ENCODE peak calls at places on chromosome 3, in eight cellular contexts. H is fibroblast of pulmonary artery; Y is CD8-positive, alpha-beta T cell; O is body of pancreas; W is dorsolateral prefrontal cortex; J is HCT116; Z is IMR-90; Q is pancreas. S is an unnamed sample.
A peak's percentile ranks its signal among the peaks of the same experiment; 100 is the strongest.

GRCh38 chr3:155805802-155806618 is at the start of gene C3orf33:
- DNase-seq in H (peak; percentile 48), Z (peak; percentile 37), W (peak; percentile 71), Y (peak; percentile 53), Q (peak; percentile 69), J (peak; percentile 41), O (peak; percentile 77), S (peak; percentile 47)

GRCh38 chr3:197337656-197338055 is 39.2 kb upstream of the DLG1 start:
- DNase-seq in H (no peak), O (no peak), J (no peak), W (no peak), Q (no peak), Y (no peak), Z (peak; percentile 23), S (peak; percentile 34)

GRCh38 chr3:42387802-42388651 is 22.4 kb downstream of the LYZL4 start:
- DNase-seq in H (peak; percentile 11), J (no peak), Z (no peak), W (no peak), O (no peak), Y (no peak), Q (no peak), S (no peak)

GRCh38 chr3:13229291-13229949 is 156.2 kb upstream of the IQSEC1 start:
- DNase-seq in W (no peak), Y (no peak), Q (no peak), H (peak; percentile 10), Z (peak; percentile 7), O (no peak), J (peak; percentile 65), S (peak; percentile 4)

GRCh38 chr3:55859305-55859704 is 372.2 kb upstream of the WNT5A start:
- DNase-seq in J (no peak), W (no peak), Y (no peak), Z (no peak), H (no peak), Q (no peak), O (no peak), S (no peak)

GRCh38 chr3:168752339-168752738 is 656.6 kb upstream of the GOLIM4 start:
- DNase-seq in Q (no peak), W (no peak), Y (no peak), O (no peak), J (no peak), Z (no peak), H (no peak), S (no peak)

GRCh38 chr3:196660381-196661166 is 21.1 kb downstream of the NRROS start:
- DNase-seq in Q (peak; percentile 55), Y (no peak), O (peak; percentile 60), Z (no peak), W (no peak), J (no peak), H (no peak), S (no peak)

GRCh38 chr3:125381743-125382142 is 6.6 kb upstream of the ZNF148 start:
- DNase-seq in H (no peak), Q (no peak), J (no peak), Y (no peak), W (no peak), Z (peak; percentile 81), O (no peak), S (peak; percentile 25)

GRCh38 chr3:181717505-181717904 is 5.8 kb downstream of the SOX2 start:
- DNase-seq in W (no peak), O (no peak), Q (no peak), H (no peak), J (no peak), Y (no peak), Z (no peak), S (no peak)

GRCh38 chr3:181718416-181718815 is 6.7 kb downstream of the SOX2 start:
- DNase-seq in J (no peak), Q (no peak), Z (no peak), W (no peak), H (no peak), O (no peak), Y (no peak), S (no peak)

GRCh38 chr3:181721369-181721768 is 9.6 kb downstream of the SOX2 start:
- DNase-seq in Y (no peak), J (no peak), O (no peak), Z (no peak), Q (no peak), H (no peak), W (no peak), S (no peak)

GRCh38 chr3:181720281-181720680 is 8.6 kb downstream of the SOX2 start:
- DNase-seq in O (no peak), Q (no peak), H (no peak), W (no peak), Z (no peak), Y (no peak), J (no peak), S (no peak)

DNA sequence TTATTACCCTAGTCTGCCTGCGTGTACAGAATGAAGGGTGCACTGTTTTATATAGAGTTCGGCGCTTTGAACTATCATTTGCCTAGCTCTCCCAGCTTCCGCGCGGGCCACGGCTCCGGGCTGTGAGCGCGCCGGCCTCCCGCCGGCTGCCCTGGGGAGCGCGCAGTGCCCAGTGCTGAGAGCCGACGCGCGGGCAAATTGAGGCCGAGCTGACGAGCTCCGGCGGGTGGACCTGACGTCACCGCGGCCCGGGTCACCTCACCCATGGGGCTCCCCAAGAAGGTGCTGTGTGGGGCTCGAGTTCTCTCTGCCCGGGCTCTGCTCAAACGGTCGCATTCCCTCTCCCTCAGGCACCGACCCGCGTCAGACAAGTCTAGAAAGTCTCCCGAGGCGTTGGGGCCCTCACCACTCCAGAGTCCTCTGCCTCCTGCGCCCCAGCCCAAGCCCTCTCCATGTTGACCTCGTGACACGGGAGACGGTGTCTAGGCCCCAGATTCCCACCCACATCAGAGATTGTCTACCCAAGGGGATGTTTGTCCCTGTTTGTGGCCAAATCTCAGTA is 7.7 kb downstream of the SOX2 start:
- DNase-seq in Z (no peak), Y (no peak), J (no peak), Q (no peak), W (no peak), O (no peak), H (no peak), S (no peak)
- H3K4me3 ChIP-seq in Z (no peak overlapping the region), Y (no peak overlapping the region), J (no peak overlapping the region), Q (no peak overlapping the region), W (peak overlapping the region; percentile 66), O (no peak overlapping the region), H (no peak overlapping the region), S (no peak overlapping the region)

DNA sequence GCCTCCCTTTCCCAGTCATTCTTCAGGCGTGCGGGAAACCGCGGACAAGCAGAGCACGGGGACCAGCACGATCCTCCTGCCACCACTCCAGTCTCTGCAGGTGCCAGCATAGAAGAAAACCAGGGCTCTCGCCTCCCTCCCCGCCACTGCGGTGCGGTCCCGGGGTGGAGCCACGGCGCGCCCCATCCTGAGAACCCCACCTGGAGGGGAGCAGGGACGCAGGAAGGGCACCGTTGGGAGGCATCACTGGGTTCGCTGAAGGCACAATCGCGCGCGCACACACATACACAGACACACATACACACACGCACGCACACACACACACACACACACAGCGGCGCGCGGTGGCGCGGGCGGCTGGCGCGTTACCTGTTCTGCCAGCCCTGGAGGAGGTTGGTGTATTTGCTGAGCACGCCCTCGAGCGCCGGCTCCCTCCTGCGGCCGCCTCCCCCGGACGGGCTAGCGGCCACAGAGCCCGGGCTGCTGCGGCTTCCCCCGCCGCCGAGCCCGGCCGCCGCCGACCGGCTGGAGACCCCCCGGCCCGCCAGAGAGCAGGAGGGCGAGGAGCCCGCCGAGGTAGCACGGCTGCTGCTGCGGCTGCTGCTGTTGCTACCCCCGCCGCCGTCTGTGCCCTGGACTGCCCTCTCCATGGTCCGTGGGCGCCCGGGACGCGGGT is 394 bp downstream of the OSBPL10 start:
- DNase-seq in W (peak; percentile 37), Z (peak; percentile 54), J (peak; percentile 53), Y (no peak), H (peak; percentile 60), Q (peak; percentile 70), O (peak; percentile 77), S (peak; percentile 65)
- TF ChIP-seq CTCF in W (no peak), Z (peak; percentile 2), J (no peak), Y (no peak), H (no peak), Q (no peak), O (peak; percentile 19), S (no peak)

GRCh38 chr3:163548005-163548404 is 1530.3 kb downstream of the SI start:
- DNase-seq in H (no peak), Q (no peak), Z (no peak), Y (no peak), W (no peak), J (no peak), O (no peak), S (no peak)

GRCh38 chr3:163552659-163552966 is 1525.7 kb downstream of the SI start:
- DNase-seq in Y (no peak), J (no peak), Q (no peak), Z (no peak), H (no peak), W (no peak), O (no peak), S (no peak)

GRCh38 chr3:163541629-163542028 is 1536.7 kb downstream of the SI start:
- DNase-seq in H (no peak), Y (no peak), W (no peak), J (no peak), Q (no peak), Z (no peak), O (no peak), S (no peak)

GRCh38 chr3:163543558-163544189 is 1534.6 kb downstream of the SI start:
- DNase-seq in Y (no peak), Q (no peak), W (no peak), O (no peak), J (no peak), H (peak; percentile 16), Z (no peak), S (no peak)

DNA sequence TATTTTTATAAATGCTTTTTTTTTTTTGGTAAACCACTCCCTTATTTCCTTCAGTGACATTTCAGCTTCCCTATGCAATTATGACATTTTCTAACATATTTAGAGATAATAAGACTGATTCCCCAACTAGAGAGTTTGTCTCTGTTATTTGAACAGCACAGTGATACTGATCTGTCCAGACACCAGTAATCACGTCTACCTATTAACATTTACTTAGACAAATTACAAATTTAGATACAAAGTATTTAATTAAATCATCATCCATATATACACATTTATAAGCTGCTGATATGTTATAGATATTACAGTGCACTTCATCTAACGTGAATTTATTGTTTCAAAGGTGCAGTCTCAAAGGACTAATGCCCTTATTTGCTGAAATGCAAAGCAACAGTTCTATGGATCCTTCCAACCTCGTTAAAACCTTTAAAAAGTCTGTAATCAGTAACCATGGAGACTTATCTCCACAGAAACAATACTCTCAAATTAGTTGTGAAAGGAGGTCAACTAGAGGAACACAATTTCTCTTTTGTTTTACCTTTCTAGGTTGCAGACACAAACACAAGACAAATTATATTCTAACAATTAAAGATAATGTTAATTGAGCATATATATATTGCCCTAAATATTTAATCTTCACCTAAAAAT is 1531.1 kb downstream of the SI start:
- DNase-seq in O (no peak), Y (no peak), Z (no peak), J (no peak), Q (no peak), W (no peak), H (no peak), S (no peak)
- H3K4me3 ChIP-seq in O (no peak overlapping the region), Y (no peak overlapping the region), Z (no peak overlapping the region), J (no peak overlapping the region), Q (no peak overlapping the region), W (no peak overlapping the region), H (no peak overlapping the region), S (no peak overlapping the region)

DNA sequence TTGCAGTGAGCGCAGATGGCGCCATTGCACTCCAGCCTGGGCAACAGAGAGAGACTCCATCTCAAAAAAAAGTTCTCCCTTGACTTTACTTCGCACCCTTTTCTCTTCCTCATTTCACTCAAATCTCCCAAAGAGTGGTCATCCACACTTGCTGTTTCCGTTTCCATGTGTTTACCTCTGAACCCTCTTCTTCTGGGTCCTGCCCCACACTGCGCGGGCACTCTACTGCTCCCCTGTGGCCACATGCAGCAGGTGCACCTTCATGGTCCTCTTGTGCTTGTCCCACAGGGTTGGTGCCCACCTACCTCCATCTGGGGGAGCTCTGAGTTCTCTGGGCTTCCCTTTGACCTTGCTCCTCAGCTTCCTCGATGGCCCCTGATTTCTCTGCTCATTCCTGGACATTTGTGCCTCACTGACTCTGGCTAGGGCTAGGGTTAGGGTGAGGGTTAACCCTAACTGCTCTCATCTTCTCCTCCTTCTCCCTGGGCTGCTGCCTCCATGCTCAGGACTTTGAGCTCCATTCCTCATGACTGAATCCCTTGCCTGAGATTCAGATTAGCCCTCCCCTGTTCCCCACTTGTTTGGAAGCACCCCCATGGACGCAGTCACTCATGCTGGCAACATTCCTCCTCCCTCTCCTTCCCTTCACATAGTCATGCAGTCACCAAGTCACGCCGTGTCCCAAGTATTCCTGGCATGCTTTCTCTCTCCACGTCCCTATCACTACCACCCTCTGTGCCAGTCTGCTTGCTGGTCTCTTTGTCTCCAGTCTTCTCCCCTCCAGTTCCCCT is 26.6 kb upstream of the KY start:
- DNase-seq in O (no peak), Z (no peak), W (no peak), H (peak; percentile 11), Y (no peak), J (peak; percentile 16), Q (no peak), S (peak; percentile 6)
- TF ChIP-seq CTCF in O (peak; percentile 22), Z (peak; percentile 20), W (no peak), H (peak; percentile 58), Y (no peak), J (peak; percentile 84), Q (peak; percentile 12), S (peak; percentile 58)